ENCODE peak calls at places on chromosomes 5 and 9, in six cellular contexts. One of them, this sample, is unnamed.

GRCh38 chr5:73917433-73917832 is 291.4 kb downstream of the ARHGEF28 start:
- DNase-seq in pancreas: no peak
- DNase-seq in lower lobe of right lung: no peak
- DNase-seq in immature natural killer cell: no peak
- DNase-seq in dorsolateral prefrontal cortex: peak
- DNase-seq in left ventricle myocardium inferior: peak
- DNase-seq in this sample: peak

GRCh38 chr5:172110260-172110815 is 77.7 kb downstream of the STK10 start:
- DNase-seq in pancreas: no peak
- DNase-seq in lower lobe of right lung: peak
- DNase-seq in immature natural killer cell: no peak
- DNase-seq in dorsolateral prefrontal cortex: no peak
- DNase-seq in left ventricle myocardium inferior: no peak
- DNase-seq in this sample: no peak

GRCh38 chr9:78006734-78007133 is 24.9 kb downstream of the GNAQ start:
- DNase-seq in pancreas: no peak
- DNase-seq in lower lobe of right lung: no peak
- DNase-seq in immature natural killer cell: no peak
- DNase-seq in dorsolateral prefrontal cortex: no peak
- DNase-seq in left ventricle myocardium inferior: no peak
- DNase-seq in this sample: no peak

GRCh38 chr5:126961702-126962101 is 68.7 kb downstream of the MARCHF3 start:
- DNase-seq in pancreas: no peak
- DNase-seq in lower lobe of right lung: no peak
- DNase-seq in immature natural killer cell: no peak
- DNase-seq in dorsolateral prefrontal cortex: no peak
- DNase-seq in left ventricle myocardium inferior: no peak
- DNase-seq in this sample: no peak

GRCh38 chr9:110994771-110995241 is 43.5 kb downstream of the LPAR1 start:
- DNase-seq in pancreas: no peak
- DNase-seq in lower lobe of right lung: no peak
- DNase-seq in immature natural killer cell: no peak
- DNase-seq in dorsolateral prefrontal cortex: no peak
- DNase-seq in left ventricle myocardium inferior: no peak
- DNase-seq in this sample: no peak

GRCh38 chr5:169099801-169100734 is 200.9 kb downstream of the SLIT3 start:
- DNase-seq in pancreas: no peak
- DNase-seq in lower lobe of right lung: no peak
- DNase-seq in immature natural killer cell: no peak
- DNase-seq in dorsolateral prefrontal cortex: no peak
- DNase-seq in left ventricle myocardium inferior: no peak
- DNase-seq in this sample: no peak

GRCh38 chr5:34606101-34606500 is 50.0 kb upstream of the RAI14 start:
- DNase-seq in pancreas: no peak
- DNase-seq in lower lobe of right lung: no peak
- DNase-seq in immature natural killer cell: no peak
- DNase-seq in dorsolateral prefrontal cortex: no peak
- DNase-seq in left ventricle myocardium inferior: no peak
- DNase-seq in this sample: no peak

GRCh38 chr9:35658144-35658893 is at the start of gene CCDC107:
- DNase-seq in pancreas: peak
- DNase-seq in lower lobe of right lung: peak
- DNase-seq in immature natural killer cell: peak
- DNase-seq in dorsolateral prefrontal cortex: peak
- DNase-seq in left ventricle myocardium inferior: peak
- DNase-seq in this sample: peak

GRCh38 chr9:114003756-114004155 is 74.3 kb downstream of the AMBP start:
- DNase-seq in pancreas: peak
- DNase-seq in lower lobe of right lung: no peak
- DNase-seq in immature natural killer cell: no peak
- DNase-seq in dorsolateral prefrontal cortex: no peak
- DNase-seq in left ventricle myocardium inferior: no peak
- DNase-seq in this sample: no peak

GRCh38 chr9:32264171-32264862 is 120.1 kb upstream of the ACO1 start:
- DNase-seq in pancreas: no peak
- DNase-seq in lower lobe of right lung: no peak
- DNase-seq in immature natural killer cell: no peak
- DNase-seq in dorsolateral prefrontal cortex: no peak
- DNase-seq in left ventricle myocardium inferior: no peak
- DNase-seq in this sample: no peak

GRCh38 chr5:119323630-119324000 is 32.2 kb upstream of the TNFAIP8 start:
- DNase-seq in pancreas: no peak
- DNase-seq in lower lobe of right lung: no peak
- DNase-seq in immature natural killer cell: no peak
- DNase-seq in dorsolateral prefrontal cortex: no peak
- DNase-seq in left ventricle myocardium inferior: no peak
- DNase-seq in this sample: no peak

GRCh38 chr5:13218518-13218917 is 726.0 kb downstream of the DNAH5 start:
- DNase-seq in pancreas: no peak
- DNase-seq in lower lobe of right lung: no peak
- DNase-seq in immature natural killer cell: no peak
- DNase-seq in dorsolateral prefrontal cortex: no peak
- DNase-seq in left ventricle myocardium inferior: no peak
- DNase-seq in this sample: no peak

GRCh38 chr9:19087601-19088000 is 15.1 kb downstream of the HAUS6 start:
- DNase-seq in pancreas: no peak
- DNase-seq in lower lobe of right lung: no peak
- DNase-seq in immature natural killer cell: no peak
- DNase-seq in dorsolateral prefrontal cortex: no peak
- DNase-seq in left ventricle myocardium inferior: no peak
- DNase-seq in this sample: no peak

GRCh38 chr5:111513175-111513520 is 813 bp upstream of the STARD4 start:
- DNase-seq in pancreas: no peak
- DNase-seq in lower lobe of right lung: no peak
- DNase-seq in immature natural killer cell: no peak
- DNase-seq in dorsolateral prefrontal cortex: no peak
- DNase-seq in left ventricle myocardium inferior: no peak
- DNase-seq in this sample: no peak

GRCh38 chr5:121432-121831 is 29.5 kb downstream of the PLEKHG4B start:
- DNase-seq in pancreas: no peak
- DNase-seq in lower lobe of right lung: no peak
- DNase-seq in immature natural killer cell: no peak
- DNase-seq in dorsolateral prefrontal cortex: no peak
- DNase-seq in left ventricle myocardium inferior: no peak
- DNase-seq in this sample: no peak

GRCh38 chr5:53424691-53425597 is 55.5 kb upstream of the FST start:
- DNase-seq in pancreas: no peak
- DNase-seq in lower lobe of right lung: no peak
- DNase-seq in immature natural killer cell: no peak
- DNase-seq in dorsolateral prefrontal cortex: no peak
- DNase-seq in left ventricle myocardium inferior: no peak
- DNase-seq in this sample: no peak

GRCh38 chr5:78632467-78632866 is 16.1 kb downstream of the LHFPL2 start:
- DNase-seq in pancreas: no peak
- DNase-seq in lower lobe of right lung: no peak
- DNase-seq in immature natural killer cell: no peak
- DNase-seq in dorsolateral prefrontal cortex: no peak
- DNase-seq in left ventricle myocardium inferior: no peak
- DNase-seq in this sample: no peak

GRCh38 chr5:124438390-124439380 is 307.8 kb downstream of the ZNF608 start:
- DNase-seq in pancreas: no peak
- DNase-seq in lower lobe of right lung: no peak
- DNase-seq in immature natural killer cell: no peak
- DNase-seq in dorsolateral prefrontal cortex: peak
- DNase-seq in left ventricle myocardium inferior: no peak
- DNase-seq in this sample: no peak

This sample was measured in heart right ventricle.